ENCODE peak calls at places on chromosomes 16 and 17, in nine cellular contexts. N is BE2C, A is neural crest cell, K is B cell, R is lower leg skin, F is tibial artery, M is cardiac muscle cell, T is GM23338, Y is SK-N-SH. H is an unnamed sample.

GRCh38 chr16:11025120-11025531 is 80.8 kb downstream of the CLEC16A start:
- DNase-seq in N (no peak), A (no peak), K (no peak), R (no peak), F (no peak), M (no peak), T (no peak), Y (no peak), H (peak)

GRCh38 chr17:41655611-41656111 is 31.3 kb upstream of the KRT17 start:
- DNase-seq in N (peak), A (no peak), K (no peak), R (peak), F (no peak), M (no peak), T (peak), Y (no peak), H (no peak)

GRCh38 chr16:85916141-85916890 is 17.4 kb downstream of the IRF8 start:
- DNase-seq in N (no peak), A (no peak), K (no peak), R (no peak), F (no peak), M (peak), T (no peak), Y (no peak), H (no peak)

GRCh38 chr17:45784583-45785372 is 658 bp downstream of the CRHR1 start:
- DNase-seq in N (peak), A (peak), K (no peak), R (no peak), F (no peak), M (peak), T (peak), Y (peak), H (peak)

GRCh38 chr17:42865638-42866094 is 14.7 kb downstream of the AOC3 start:
- DNase-seq in N (no peak), A (no peak), K (no peak), R (no peak), F (no peak), M (no peak), T (no peak), Y (no peak), H (no peak)

GRCh38 chr16:77739493-77739892 is 17.2 kb downstream of the NUDT7 start:
- DNase-seq in N (no peak), A (no peak), K (no peak), R (no peak), F (no peak), M (peak), T (no peak), Y (no peak), H (no peak)

GRCh38 chr17:27430882-27431491 is 25.3 kb upstream of the KSR1 start:
- DNase-seq in N (peak), A (peak), K (no peak), R (no peak), F (no peak), M (peak), T (peak), Y (peak), H (no peak)

GRCh38 chr16:74268372-74268782 is 28.2 kb upstream of the PSMD7 start:
- DNase-seq in N (no peak), A (no peak), K (no peak), R (no peak), F (no peak), M (no peak), T (no peak), Y (no peak), H (no peak)

GRCh38 chr16:73036074-73036826 is 11.7 kb downstream of the ZFHX3 start:
- DNase-seq in N (no peak), A (no peak), K (no peak), R (no peak), F (no peak), M (no peak), T (peak), Y (no peak), H (peak)

GRCh38 chr16:89057738-89058137 is 35.9 kb upstream of the ACSF3 start:
- DNase-seq in N (no peak), A (no peak), K (no peak), R (no peak), F (no peak), M (no peak), T (no peak), Y (no peak), H (no peak)

GRCh38 chr17:68704897-68705296 is 103.7 kb upstream of the FAM20A start:
- DNase-seq in N (no peak), A (no peak), K (no peak), R (no peak), F (no peak), M (peak), T (no peak), Y (no peak), H (no peak)

GRCh38 chr16:86584726-86585721 is 6.7 kb downstream of the FOXL1 start:
- DNase-seq in N (no peak), A (no peak), K (no peak), R (no peak), F (peak), M (no peak), T (no peak), Y (no peak), H (no peak)

GRCh38 chr16:64878964-64879363 is 242.9 kb downstream of the CDH11 start:
- DNase-seq in N (peak), A (no peak), K (no peak), R (no peak), F (no peak), M (no peak), T (no peak), Y (peak), H (no peak)

GRCh38 chr16:53695070-53695469 is 8.6 kb downstream of the RPGRIP1L start:
- DNase-seq in N (no peak), A (no peak), K (no peak), R (no peak), F (no peak), M (no peak), T (no peak), Y (no peak), H (no peak)

GRCh38 chr17:13337864-13338371 is 263.8 kb downstream of the HS3ST3A1 start:
- DNase-seq in N (peak), A (peak), K (no peak), R (no peak), F (no peak), M (peak), T (peak), Y (peak), H (peak)

GRCh38 chr16:11497851-11498289 is 88.8 kb downstream of the LITAF start:
- DNase-seq in N (no peak), A (no peak), K (no peak), R (no peak), F (peak), M (peak), T (no peak), Y (no peak), H (no peak)

GRCh38 chr16:7037491-7037890 is 295.2 kb upstream of the RBFOX1 start:
- DNase-seq in N (no peak), A (no peak), K (no peak), R (no peak), F (no peak), M (no peak), T (no peak), Y (no peak), H (no peak)

GRCh38 chr16:56981729-56982271 is 7.6 kb upstream of the NLRC5 start:
- DNase-seq in N (no peak), A (no peak), K (no peak), R (no peak), F (peak), M (no peak), T (no peak), Y (no peak), H (peak)

GRCh38 chr16:72050769-72051464 is 3.4 kb upstream of the HP start:
- DNase-seq in N (no peak), A (no peak), K (no peak), R (no peak), F (no peak), M (peak), T (no peak), Y (no peak), H (no peak)

GRCh38 chr16:71507061-71507460 is 17.9 kb upstream of the ZNF19 start:
- DNase-seq in N (no peak), A (no peak), K (no peak), R (no peak), F (no peak), M (no peak), T (no peak), Y (no peak), H (no peak)

GRCh38 chr16:89038811-89039735 is 54.6 kb upstream of the ACSF3 start:
- DNase-seq in N (peak), A (no peak), K (no peak), R (no peak), F (no peak), M (no peak), T (no peak), Y (no peak), H (no peak)

GRCh38 chr17:71032746-71033273 is 863.5 kb downstream of the KCNJ2 start:
- DNase-seq in N (peak), A (peak), K (no peak), R (no peak), F (no peak), M (no peak), T (peak), Y (no peak), H (no peak)

GRCh38 chr17:73985466-73986015 is 217.9 kb upstream of the RPL38 start:
- DNase-seq in N (no peak), A (no peak), K (no peak), R (no peak), F (no peak), M (no peak), T (no peak), Y (no peak), H (no peak)

GRCh38 chr17:73988110-73988509 is 215.4 kb upstream of the RPL38 start:
- DNase-seq in N (no peak), A (no peak), K (no peak), R (no peak), F (no peak), M (no peak), T (no peak), Y (no peak), H (no peak)

GRCh38 chr17:73986641-73987177 is 216.8 kb upstream of the RPL38 start:
- DNase-seq in N (no peak), A (no peak), K (no peak), R (peak), F (no peak), M (no peak), T (no peak), Y (no peak), H (no peak)

GRCh38 chr17:73989671-73990070 is 213.8 kb upstream of the RPL38 start:
- DNase-seq in N (no peak), A (no peak), K (no peak), R (no peak), F (no peak), M (no peak), T (no peak), Y (no peak), H (no peak)

DNA sequence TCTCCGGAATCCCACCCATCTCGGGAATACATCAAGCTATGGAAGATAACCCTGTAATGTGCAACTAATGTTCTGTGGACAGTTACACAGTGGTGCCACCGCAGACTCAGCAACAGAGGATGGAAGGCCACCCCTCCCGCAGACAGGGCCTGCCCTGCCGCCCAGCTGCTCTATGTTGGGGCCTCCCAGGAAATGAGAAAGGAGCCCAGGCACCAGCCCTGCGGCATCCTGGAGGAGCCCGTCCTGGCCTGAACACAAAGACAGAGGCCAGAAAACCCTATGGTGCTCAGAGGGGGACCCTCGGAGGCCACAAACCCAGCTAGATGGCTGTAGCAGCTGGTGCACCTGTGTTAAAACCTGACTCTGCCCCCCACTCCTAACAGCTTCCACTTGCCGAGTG is 216.1 kb upstream of the RPL38 start:
- DNase-seq in N (no peak), A (no peak), K (no peak), R (no peak), F (no peak), M (no peak), T (no peak), Y (no peak), H (no peak)
- TF ChIP-seq CTCF in N (no peak), A (no peak), K (no peak), R (no peak), F (no peak), M (no peak), T (no peak), Y (no peak), H (no peak)

DNA sequence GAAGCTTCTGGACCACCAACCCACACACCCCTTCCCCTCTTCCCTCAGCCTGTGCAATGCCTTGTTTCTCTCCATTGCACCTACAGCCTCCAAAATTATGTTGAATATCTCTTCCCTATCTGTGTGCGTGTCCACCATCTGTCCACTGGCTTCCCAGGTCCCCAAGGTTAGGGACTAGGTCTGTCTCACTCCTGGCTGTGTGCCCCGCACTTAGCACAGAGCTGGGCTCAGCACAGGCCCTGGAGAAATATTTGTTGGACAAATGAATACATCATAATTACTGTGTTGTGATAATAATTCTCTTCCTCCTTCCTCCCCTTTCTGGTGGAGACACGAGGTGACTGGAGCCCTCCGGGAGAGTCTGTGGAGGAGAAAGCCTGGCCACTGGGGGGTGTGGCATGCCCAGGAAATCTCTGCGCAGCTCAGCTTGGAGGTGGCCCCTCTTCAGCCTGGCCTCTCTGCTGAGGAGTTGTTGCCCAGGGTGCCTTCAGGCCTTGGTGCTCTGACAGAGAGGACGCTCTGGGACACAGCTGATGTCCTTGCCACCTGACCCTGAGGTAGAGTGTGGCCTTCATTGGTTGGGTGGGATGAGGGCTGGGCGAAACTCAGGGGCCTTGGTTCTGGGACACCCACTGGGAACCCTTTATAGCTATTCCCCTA is 3.3 kb upstream of the BRD7 start:
- DNase-seq in N (peak), A (peak), K (no peak), R (no peak), F (peak), M (peak), T (peak), Y (peak), H (no peak)
- TF ChIP-seq CTCF in N (peak), A (peak), K (no peak), R (no peak), F (peak), M (peak), T (peak), Y (peak), H (no peak)

DNA sequence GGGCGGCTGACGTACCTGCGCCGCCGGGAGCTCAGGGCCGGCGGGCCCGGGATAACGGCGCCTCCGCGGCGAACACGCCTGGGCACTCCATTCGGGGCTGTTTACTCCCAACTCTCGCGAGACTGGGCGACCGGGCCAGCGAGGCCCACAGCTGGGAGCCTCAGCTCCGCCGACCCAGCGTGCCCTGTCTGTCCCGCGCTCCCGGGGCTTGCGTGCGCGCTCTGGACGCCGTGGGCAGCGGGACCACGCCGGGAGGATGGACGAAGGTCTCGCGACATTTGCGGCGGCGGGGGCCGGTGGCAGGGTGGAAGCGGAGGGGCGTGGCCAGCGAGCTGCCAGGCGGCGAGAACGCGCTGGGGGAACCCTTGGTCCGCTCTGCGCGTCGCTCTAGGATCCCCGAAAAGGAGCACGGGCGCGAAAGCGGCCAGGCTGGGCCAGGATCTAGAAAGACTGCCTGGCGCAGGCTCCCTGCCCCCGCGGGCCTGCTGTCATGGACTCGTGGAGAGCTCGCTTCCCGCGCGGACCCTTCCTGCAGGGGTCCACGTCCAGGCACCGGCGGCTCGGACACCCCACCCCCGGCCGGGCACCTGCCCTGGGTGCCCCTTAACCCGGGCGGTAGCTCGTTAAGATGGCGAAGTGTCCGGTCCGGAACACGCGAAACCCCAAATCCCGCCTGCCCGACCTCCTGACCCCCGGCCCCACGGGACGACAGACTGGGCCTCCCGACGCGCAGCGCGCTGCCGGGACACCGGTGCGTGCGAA is at the start of gene MBTPS1:
- DNase-seq in N (peak), A (peak), K (peak), R (peak), F (peak), M (peak), T (peak), Y (peak), H (peak)
- TF ChIP-seq CTCF in N (no peak), A (no peak), K (peak), R (no peak), F (peak), M (no peak), T (no peak), Y (no peak), H (no peak)

DNA sequence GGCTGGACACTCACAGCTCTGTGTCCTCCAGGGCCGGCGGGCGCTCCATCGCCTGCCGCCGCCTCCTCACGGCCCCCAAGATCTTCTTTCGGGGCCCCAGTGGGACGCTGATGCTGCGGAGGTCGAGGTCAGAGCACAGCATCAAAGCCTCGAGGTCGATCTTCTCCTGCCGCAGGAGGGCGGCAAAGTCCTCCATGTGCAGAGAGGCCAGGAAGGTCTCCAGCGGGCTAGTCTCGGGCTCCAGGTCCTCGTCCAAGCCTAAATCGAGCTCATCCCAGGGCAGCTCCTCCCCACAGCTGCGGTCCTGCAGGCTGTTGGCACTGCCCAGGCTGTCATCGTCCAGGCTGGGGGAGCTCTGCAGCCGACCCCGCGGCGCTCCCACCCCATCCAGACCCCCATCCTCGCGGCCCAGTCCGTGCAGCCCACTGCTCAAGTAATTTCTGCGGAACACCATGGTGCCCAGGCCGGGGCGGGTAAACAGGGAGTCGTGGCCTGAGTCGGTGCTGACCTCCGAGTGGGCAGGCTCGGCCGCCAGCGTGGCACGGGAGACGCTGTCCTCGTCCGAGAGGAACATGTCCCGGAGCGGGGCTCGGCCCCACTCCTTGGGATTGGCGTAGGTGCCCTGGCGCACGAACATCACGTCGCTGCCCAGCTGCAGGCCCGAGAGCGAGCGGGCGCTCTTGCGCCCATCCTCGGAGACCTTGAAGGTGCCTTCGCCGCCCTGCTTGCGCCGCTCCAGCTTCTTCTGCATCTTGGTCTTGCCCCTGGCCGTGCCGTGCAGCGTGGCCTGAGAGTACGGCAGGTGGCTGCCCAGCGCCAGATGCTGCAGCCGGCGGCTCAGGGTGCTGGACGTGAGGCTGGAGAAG is 3.4 kb downstream of the USH1G start:
- DNase-seq in N (no peak), A (no peak), K (no peak), R (no peak), F (no peak), M (peak), T (peak), Y (no peak), H (peak)
- TF ChIP-seq CTCF in N (no peak), A (peak), K (no peak), R (no peak), F (no peak), M (peak), T (peak), Y (no peak), H (peak)

GRCh38 chr17:52470553-52470952 is 312.0 kb upstream of the CA10 start:
- DNase-seq in N (no peak), A (no peak), K (no peak), R (no peak), F (no peak), M (no peak), T (peak), Y (no peak), H (no peak)

DNA sequence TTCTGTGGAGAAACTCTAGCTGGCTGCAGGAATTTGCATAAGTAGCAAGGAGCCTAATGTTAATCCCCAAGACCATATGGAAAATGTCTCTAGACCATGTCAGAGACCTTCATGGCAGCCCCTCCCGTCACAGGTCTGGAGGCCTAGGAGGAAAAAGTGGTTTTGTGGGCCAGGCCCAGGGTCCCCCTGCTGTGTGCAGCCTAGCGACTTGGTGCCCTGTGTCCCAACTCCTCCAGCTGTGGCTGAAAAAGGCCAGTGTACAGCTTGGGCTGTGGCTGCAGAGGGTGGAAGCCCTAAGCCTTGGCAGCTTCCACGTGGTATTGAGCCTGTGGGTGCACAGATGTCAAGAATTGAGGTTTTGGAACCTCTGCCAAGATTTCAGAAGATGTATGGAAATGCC is 306.9 kb upstream of the CA10 start:
- DNase-seq in N (no peak), A (no peak), K (no peak), R (no peak), F (no peak), M (no peak), T (no peak), Y (no peak), H (no peak)
- TF ChIP-seq CTCF in N (no peak), A (no peak), K (no peak), R (no peak), F (no peak), M (no peak), T (no peak), Y (no peak), H (no peak)

DNA sequence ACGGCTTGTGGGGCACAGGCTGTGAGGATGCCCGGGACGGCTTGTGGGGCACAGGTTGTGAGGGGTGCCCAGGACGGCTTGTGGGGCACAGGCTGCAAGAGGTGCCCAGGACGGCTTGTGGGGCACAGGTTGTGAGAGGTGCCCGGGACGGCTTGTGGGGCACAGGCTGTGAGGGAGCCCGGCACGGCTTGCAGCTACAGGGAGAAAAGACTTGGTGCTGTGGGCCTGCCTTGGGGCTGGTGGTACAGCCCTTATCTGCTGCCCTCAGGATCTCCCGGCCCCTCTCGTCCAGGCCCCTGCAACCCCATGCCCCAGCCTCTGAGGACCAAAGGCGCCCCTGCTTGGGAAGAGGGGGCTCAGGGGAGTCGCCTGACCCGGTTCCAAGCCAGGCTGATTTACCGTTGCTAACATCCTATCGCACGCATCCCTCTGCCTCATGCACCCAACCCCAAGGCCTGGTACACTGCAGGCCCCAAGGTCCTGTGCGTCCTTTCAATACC is 5.0 kb upstream of the HBM start:
- DNase-seq in N (no peak), A (no peak), K (no peak), R (no peak), F (no peak), M (no peak), T (no peak), Y (no peak), H (no peak)
- TF ChIP-seq CTCF in N (no peak), A (no peak), K (no peak), R (no peak), F (no peak), M (no peak), T (no peak), Y (no peak), H (no peak)

GRCh38 chr17:80252871-80253270 is 7.8 kb upstream of the RNF213 start:
- DNase-seq in N (peak), A (peak), K (peak), R (no peak), F (no peak), M (peak), T (peak), Y (peak), H (peak)
- TF ChIP-seq CTCF in N (peak), A (peak), K (peak), R (no peak), F (no peak), M (peak), T (peak), Y (peak), H (peak)